ENCODE peak calls at places on chromosomes 1 and 21, in nine cellular contexts. J is hepatic stellate cell; N is B cell; V is endothelial cell; M is kidney epithelial cell; P is activated T-helper 1 cell treated with anti-CD3 and anti-CD28 coated beads, Interleukin-2, amount 50 U/mL, for 16 hours; E is GM04504; A is NCI-H1436 treated with DMSO at 0.1 percent for 48 hours; R is heart right ventricle. D is an unnamed sample.

GRCh38 chr21:25895565-25896205 is 160.9 kb downstream of the GABPA start:
- DNase-seq in M (no peak), P (no peak), N (no peak), A (peak; percentile 39), J (no peak), E (no peak), R (no peak), V (no peak), D (no peak)

GRCh38 chr1:220521755-220522154 is 6.2 kb upstream of the MARK1 start:
- DNase-seq in E (no peak), V (no peak), P (no peak), A (peak; percentile 78), J (no peak), M (no peak), R (no peak), N (no peak), D (no peak)

GRCh38 chr1:84300991-84301758 is at the start of gene SAMD13:
- DNase-seq in A (peak; percentile 47), J (no peak), R (peak; percentile 13), N (peak; percentile 41), P (no peak), M (peak; percentile 39), E (peak; percentile 9), V (no peak), D (peak; percentile 65)

GRCh38 chr21:45290948-45291612 is 3.4 kb upstream of the POFUT2 start:
- DNase-seq in A (no peak), V (no peak), J (no peak), N (no peak), M (no peak), R (no peak), E (peak; percentile 38), P (no peak), D (peak; percentile 73)

GRCh38 chr21:7953058-7953457 is 2568.3 kb upstream of the TPTE start:
- DNase-seq in V (no peak), J (no peak), N (no peak), E (no peak), R (no peak), P (no peak), A (no peak), M (no peak), D (no peak)

GRCh38 chr1:208506812-208507211 is 262.6 kb upstream of the PLXNA2 start:
- DNase-seq in R (no peak), N (no peak), J (no peak), E (no peak), A (no peak), M (no peak), V (no peak), P (no peak), D (no peak)

GRCh38 chr1:233113009-233113712 is 162.8 kb downstream of the NTPCR start:
- DNase-seq in M (peak; percentile 99), A (no peak), J (peak; percentile 78), E (peak; percentile 100), N (no peak), P (no peak), V (peak; percentile 24), R (peak; percentile 45), D (peak; percentile 90)

GRCh38 chr1:200245492-200245891 is 164.3 kb downstream of the ZNF281 start:
- DNase-seq in M (no peak), J (no peak), N (no peak), V (no peak), R (peak; percentile 14), E (no peak), A (no peak), P (no peak), D (peak; percentile 53)

GRCh38 chr1:160101717-160102522 is 3.5 kb upstream of the IGSF8 start:
- DNase-seq in A (no peak), J (no peak), R (no peak), V (no peak), P (no peak), M (no peak), E (no peak), N (no peak), D (no peak)

GRCh38 chr1:34405266-34405959 is 228.7 kb downstream of the C1orf94 start:
- DNase-seq in E (no peak), R (no peak), A (no peak), N (no peak), M (no peak), P (no peak), V (no peak), J (no peak), D (no peak)

GRCh38 chr1:2019571-2020309 is 595 bp downstream of the GABRD start:
- DNase-seq in A (no peak), R (no peak), N (no peak), M (no peak), V (peak; percentile 73), P (no peak), E (no peak), J (no peak), D (no peak)

GRCh38 chr1:94974824-94975223 is 47.9 kb upstream of the CNN3 start:
- DNase-seq in V (no peak), J (peak; percentile 72), M (peak; percentile 56), A (no peak), R (no peak), E (peak; percentile 60), N (no peak), P (no peak), D (no peak)

GRCh38 chr1:71785470-71785869 is 496.9 kb downstream of the NEGR1 start:
- DNase-seq in N (no peak), V (no peak), J (no peak), E (no peak), R (no peak), M (no peak), A (no peak), P (no peak), D (no peak)

GRCh38 chr21:31316488-31317169 is 27.4 kb downstream of the TIAM1 start:
- DNase-seq in N (no peak), M (no peak), J (no peak), V (peak; percentile 5), P (no peak), E (no peak), A (no peak), R (no peak), D (no peak)

GRCh38 chr21:27572681-27573080 is 605.8 kb upstream of the ADAMTS5 start:
- DNase-seq in V (no peak), N (no peak), A (no peak), J (no peak), R (no peak), P (no peak), M (peak; percentile 87), E (peak; percentile 82), D (no peak)

GRCh38 chr1:218748071-218748470 is 402.9 kb downstream of the TGFB2 start:
- DNase-seq in V (no peak), R (no peak), M (no peak), N (no peak), P (no peak), E (no peak), J (no peak), A (no peak), D (no peak)

GRCh38 chr1:174262747-174263241 is 103.5 kb downstream of the RABGAP1L start:
- DNase-seq in V (no peak), E (peak; percentile 27), J (peak; percentile 48), N (no peak), R (no peak), M (peak; percentile 4), P (no peak), A (no peak), D (no peak)

GRCh38 chr1:170162385-170163226 is 16.8 kb downstream of the NTMT2 start:
- DNase-seq in A (no peak), J (peak; percentile 75), V (peak; percentile 4), E (peak; percentile 79), N (no peak), P (no peak), R (no peak), M (peak; percentile 73), D (peak; percentile 55)

GRCh38 chr1:181184621-181185020 is 96.1 kb downstream of the IER5 start:
- DNase-seq in P (no peak), R (no peak), V (no peak), N (no peak), A (no peak), J (no peak), E (no peak), M (no peak), D (no peak)

GRCh38 chr1:23434260-23434775 is 9.8 kb upstream of the TCEA3 start:
- DNase-seq in N (no peak), M (no peak), P (no peak), A (no peak), V (no peak), J (no peak), E (no peak), R (no peak), D (no peak)

GRCh38 chr1:30911061-30911954 is 2.8 kb upstream of the SDC3 start:
- DNase-seq in R (peak; percentile 87), A (no peak), M (peak; percentile 39), E (peak; percentile 63), V (peak; percentile 81), P (no peak), J (peak; percentile 92), N (peak; percentile 70), D (peak; percentile 97)

GRCh38 chr1:215001419-215002021 is 81.0 kb upstream of the KCNK2 start:
- DNase-seq in M (no peak), J (no peak), A (no peak), E (no peak), N (no peak), V (no peak), R (no peak), P (no peak), D (no peak)

GRCh38 chr1:169326644-169327316 is 40.8 kb downstream of the NME7 start:
- DNase-seq in N (no peak), R (no peak), A (no peak), J (no peak), V (no peak), P (no peak), E (no peak), M (no peak), D (no peak)

GRCh38 chr1:231695439-231696255 is 69.1 kb downstream of the DISC1 start:
- DNase-seq in V (no peak), E (no peak), M (no peak), P (no peak), A (no peak), J (no peak), N (no peak), R (no peak), D (no peak)

GRCh38 chr1:222600274-222600673 is 10.5 kb upstream of the TAF1A start:
- DNase-seq in A (no peak), M (no peak), J (no peak), N (no peak), V (no peak), R (no peak), P (no peak), E (no peak), D (no peak)

GRCh38 chr1:202237052-202237451 is 43.5 kb downstream of the LGR6 start:
- DNase-seq in N (no peak), R (peak; percentile 26), A (peak; percentile 38), V (peak; percentile 77), J (no peak), M (no peak), P (no peak), E (no peak), D (no peak)

GRCh38 chr1:205719762-205720161 is 30.2 kb downstream of the NUCKS1 start:
- DNase-seq in R (no peak), J (no peak), E (no peak), A (no peak), P (no peak), V (no peak), N (no peak), M (no peak), D (no peak)

GRCh38 chr1:214658785-214659184 is 55.8 kb downstream of the CENPF start:
- DNase-seq in R (no peak), V (peak; percentile 41), N (no peak), P (no peak), A (no peak), E (no peak), J (peak; percentile 12), M (peak; percentile 9), D (no peak)